ENCODE peak calls at places on chromosomes 7 and 10, in five cellular contexts. Q is cardiac fibroblast, B is right atrium auricular region, O is nephron progenitor cell, Z is heart right ventricle. X is an unnamed sample.

GRCh38 chr10:127148066-127148932 is 48.1 kb downstream of the INSYN2A start:
- DNase-seq in Q (peak; percentile 94), B (no peak), O (no peak), Z (no peak), X (no peak)

GRCh38 chr7:131183076-131183471 is 144.6 kb upstream of the MKLN1 start:
- DNase-seq in Q (no peak), B (no peak), O (no peak), Z (no peak), X (no peak)

GRCh38 chr10:82150123-82150900 is 275.3 kb downstream of the NRG3 start:
- DNase-seq in Q (peak; percentile 71), B (no peak), O (peak; percentile 56), Z (peak; percentile 14), X (no peak)

GRCh38 chr7:85114342-85114741 is 72.5 kb downstream of the SEMA3D start:
- DNase-seq in Q (no peak), B (no peak), O (no peak), Z (no peak), X (no peak)

GRCh38 chr10:50416181-50416824 is 165.0 kb upstream of the ASAH2 start:
- DNase-seq in Q (peak; percentile 39), B (no peak), O (no peak), Z (no peak), X (no peak)

GRCh38 chr10:92657024-92657423 is 32.7 kb upstream of the HHEX start:
- DNase-seq in Q (peak; percentile 40), B (no peak), O (no peak), Z (no peak), X (no peak)

GRCh38 chr10:75407716-75408511 is 6.3 kb upstream of the ZNF503 start:
- DNase-seq in Q (peak; percentile 50), B (peak; percentile 74), O (peak; percentile 83), Z (peak; percentile 60), X (peak; percentile 80)

GRCh38 chr10:73920084-73920483 is 9.2 kb downstream of the PLAU start:
- DNase-seq in Q (peak; percentile 20), B (peak; percentile 69), O (no peak), Z (peak; percentile 42), X (no peak)

GRCh38 chr10:124728830-124729661 is 15.1 kb downstream of the FAM53B start:
- DNase-seq in Q (no peak), B (no peak), O (no peak), Z (no peak), X (no peak)

GRCh38 chr7:122605929-122606328 is 93.0 kb downstream of the RNF133 start:
- DNase-seq in Q (no peak), B (no peak), O (no peak), Z (no peak), X (no peak)
- TF ChIP-seq CTCF in Q (no peak), B (no peak), O (no peak), Z (no peak), X (no peak)

GRCh38 chr10:113775681-113776294 is 24.3 kb downstream of the PLEKHS1 start:
- DNase-seq in Q (no peak), B (no peak), O (no peak), Z (no peak), X (no peak)
- TF ChIP-seq CTCF in Q (no peak), B (no peak), O (no peak), Z (no peak), X (peak; percentile 48)

GRCh38 chr7:98242342-98242741 is 9.7 kb downstream of the TECPR1 start:
- DNase-seq in Q (no peak), B (no peak), O (no peak), Z (no peak), X (no peak)

GRCh38 chr7:98238976-98239375 is 13.1 kb downstream of the TECPR1 start:
- DNase-seq in Q (peak; percentile 59), B (no peak), O (no peak), Z (no peak), X (no peak)

GRCh38 chr7:98240961-98241673 is 10.9 kb downstream of the TECPR1 start:
- DNase-seq in Q (peak; percentile 55), B (no peak), O (peak; percentile 73), Z (no peak), X (no peak)

GRCh38 chr7:98242934-98243333 is 9.1 kb downstream of the TECPR1 start:
- DNase-seq in Q (no peak), B (no peak), O (no peak), Z (no peak), X (no peak)

GRCh38 chr7:98241674-98242241 is 10.3 kb downstream of the TECPR1 start:
- DNase-seq in Q (no peak), B (no peak), O (no peak), Z (no peak), X (no peak)
- TF ChIP-seq CTCF in Q (no peak), B (peak; percentile 1), O (no peak), Z (no peak), X (peak; percentile 4)

DNA sequence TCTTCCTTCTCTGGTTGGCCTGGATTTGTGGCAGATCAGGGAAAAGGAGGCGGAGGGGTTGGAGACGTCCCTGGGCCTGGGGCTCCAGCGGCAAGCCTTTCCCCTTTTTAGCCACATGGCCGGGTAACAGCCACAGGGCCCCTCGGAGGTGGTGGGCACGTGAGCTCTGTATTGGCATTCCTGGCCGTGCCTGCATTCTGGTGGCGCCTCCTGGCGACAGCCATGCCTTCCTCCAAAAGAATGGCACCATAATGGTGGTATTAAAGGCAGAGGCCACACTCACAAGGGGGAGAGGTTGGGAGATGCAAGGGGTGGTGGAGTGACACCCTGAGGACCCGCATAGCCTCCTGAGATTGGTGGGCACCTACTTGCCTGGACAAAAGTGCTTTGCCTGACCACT is 3.0 kb upstream of the AQP1 start:
- DNase-seq in Q (no peak), B (no peak), O (peak; percentile 27), Z (peak; percentile 8), X (no peak)
- TF ChIP-seq CTCF in Q (peak; percentile 12), B (peak; percentile 38), O (peak; percentile 34), Z (no peak), X (peak; percentile 30)

GRCh38 chr7:66377714-66378113 is 172.6 kb downstream of the TPST1 start:
- DNase-seq in Q (no peak), B (no peak), O (no peak), Z (no peak), X (no peak)
- TF ChIP-seq CTCF in Q (no peak), B (no peak), O (no peak), Z (no peak), X (no peak)

GRCh38 chr10:101217450-101218281 is 11.6 kb downstream of the LBX1 start:
- DNase-seq in Q (peak; percentile 48), B (no peak), O (peak; percentile 85), Z (no peak), X (no peak)
- TF ChIP-seq CTCF in Q (peak; percentile 32), B (peak; percentile 44), O (peak; percentile 40), Z (peak; percentile 46), X (peak; percentile 59)

X was measured in type B pancreatic cell.